ENCODE peak calls at places on chromosomes 13 and 19, in five cellular contexts. C is stimulated activated CD4-positive, alpha-beta T cell treated with anti-CD3 and anti-CD28 coated beads, Interleukin-4, amount 100 ng/mL, for 4 hours; Y is A549; M is NCI-H2171 treated with DMSO at 0.1 percent for 48 hours; I is neural progenitor cell. K is an unnamed sample.

GRCh38 chr19:32647361-32647760 is 27.6 kb downstream of the ANKRD27 start:
- DNase-seq in Y (no peak), C (no peak), M (no peak), I (no peak), K (no peak)

GRCh38 chr13:32323912-32324311 is 8.6 kb downstream of the BRCA2 start:
- DNase-seq in C (no peak), I (no peak), Y (no peak), M (no peak), K (no peak)

GRCh38 chr13:95354680-95355487 is 53.6 kb upstream of the ABCC4 start:
- DNase-seq in C (no peak), M (no peak), Y (no peak), I (peak), K (no peak)

GRCh38 chr19:55642153-55643002 is 1.1 kb upstream of the ZNF581 start:
- DNase-seq in M (peak), C (peak), I (peak), Y (no peak), K (peak)

GRCh38 chr13:33334831-33335230 is 49.3 kb upstream of the STARD13 start:
- DNase-seq in C (no peak), I (no peak), Y (no peak), M (no peak), K (no peak)

GRCh38 chr19:51469162-51469561 is 9.2 kb upstream of the CEACAM18 start:
- DNase-seq in C (no peak), I (no peak), M (no peak), Y (no peak), K (no peak)

GRCh38 chr13:30752991-30753616 is 17.8 kb downstream of the ALOX5AP start:
- DNase-seq in C (no peak), I (no peak), M (peak), Y (no peak), K (no peak)

GRCh38 chr19:48632692-48633147 is 4.5 kb downstream of the DBP start:
- DNase-seq in Y (no peak), I (no peak), C (no peak), M (no peak), K (peak)

GRCh38 chr19:33740811-33741396 is 55.8 kb upstream of the KCTD15 start:
- DNase-seq in Y (peak), M (no peak), I (peak), C (no peak), K (peak)

GRCh38 chr19:49593233-49594113 is 2.5 kb downstream of the PRR12 start:
- DNase-seq in M (peak), C (peak), Y (peak), I (peak), K (peak)

GRCh38 chr13:65733110-65733509 is 1497.0 kb downstream of the PCDH9 start:
- DNase-seq in Y (no peak), M (no peak), C (no peak), I (no peak), K (no peak)

GRCh38 chr19:10390652-10391286 is 10.4 kb upstream of the TYK2 start:
- DNase-seq in Y (peak), C (peak), M (peak), I (peak), K (peak)